ENCODE peak calls at places on chromosome 4, in six cellular contexts. Y is esophagus squamous epithelium; O is heart left ventricle; T is kidney epithelial cell; I is left ventricle myocardium inferior; J is CD4-positive, alpha-beta T cell. R is an unnamed sample. For H3K27me3, the result is how much of the 10 kb centered on the place peaks cover.

GRCh38 chr4:7817877-7818675 is 121.6 kb downstream of the AFAP1 start:
- DNase-seq in I (no peak), J (no peak), T (no peak), Y (no peak), O (peak), R (no peak)

GRCh38 chr4:74166135-74166534 is 8.2 kb downstream of the MTHFD2L start:
- DNase-seq in T (no peak), I (no peak), Y (no peak), J (no peak), O (no peak), R (no peak)

GRCh38 chr4:100721490-100721889 is 203.7 kb upstream of the EMCN start:
- DNase-seq in T (no peak), J (no peak), O (no peak), Y (no peak), I (no peak), R (no peak)

GRCh38 chr4:48341776-48342558 is 638 bp downstream of the SLAIN2 start:
- DNase-seq in T (no peak), J (peak), Y (peak), I (peak), O (peak), R (no peak)

GRCh38 chr4:77833158-77833724 is 14.1 kb upstream of the CNOT6L start:
- DNase-seq in T (no peak), I (no peak), O (no peak), Y (no peak), J (no peak), R (no peak)

GRCh38 chr4:152488246-152488645 is 47.6 kb downstream of the FBXW7 start:
- DNase-seq in J (no peak), Y (no peak), I (no peak), O (no peak), T (no peak), R (no peak)

GRCh38 chr4:2256781-2257191 is 5.1 kb downstream of the MXD4 start:
- DNase-seq in O (peak), I (peak), J (no peak), Y (no peak), T (no peak), R (no peak)

GRCh38 chr4:825063-825968 is 613 bp downstream of the CPLX1 start:
- DNase-seq in O (no peak), Y (no peak), J (peak), I (no peak), T (no peak), R (no peak)

GRCh38 chr4:44150091-44150576 is 298.5 kb downstream of the KCTD8 start:
- DNase-seq in O (no peak), I (no peak), J (no peak), Y (no peak), T (no peak), R (no peak)

GRCh38 chr4:37422102-37422501 is 177.6 kb downstream of the NWD2 start:
- DNase-seq in O (no peak), J (no peak), Y (no peak), I (no peak), T (no peak), R (no peak)

GRCh38 chr4:141039156-141039555 is 94.1 kb downstream of the RNF150 start:
- DNase-seq in Y (no peak), J (no peak), T (no peak), O (no peak), I (no peak), R (no peak)

GRCh38 chr4:4735870-4736269 is 123.6 kb upstream of the MSX1 start:
- DNase-seq in O (no peak), J (no peak), T (no peak), I (no peak), Y (no peak), R (no peak)

GRCh38 chr4:16197842-16198241 is 28.4 kb downstream of the TAPT1 start:
- DNase-seq in O (no peak), T (no peak), J (no peak), Y (no peak), I (no peak), R (no peak)

GRCh38 chr4:142282870-142283431 is 563.1 kb downstream of the INPP4B start:
- DNase-seq in Y (no peak), O (no peak), T (no peak), J (no peak), I (no peak), R (no peak)

GRCh38 chr4:169099775-169100180 is 89.7 kb upstream of the CBR4 start:
- DNase-seq in I (no peak), T (no peak), O (peak), Y (no peak), J (no peak), R (no peak)

GRCh38 chr4:8913858-8914460 is 42.3 kb upstream of the HMX1 start:
- DNase-seq in Y (no peak), T (no peak), I (no peak), O (no peak), J (no peak), R (no peak)
- H3K27me3 ChIP-seq in Y (under half), T (under half), I (half or more), O (under half), J (under half), R (under half)

GRCh38 chr4:119493419-119493818 is 135.2 kb downstream of the PDE5A start:
- DNase-seq in Y (no peak), O (no peak), I (no peak), T (no peak), J (no peak), R (no peak)
- TF ChIP-seq CTCF in Y (peak), O (peak), I (peak), T (no peak), J (no peak), R (no peak)

GRCh38 chr4:3662516-3662915 is 103.7 kb upstream of the ADRA2C start:
- DNase-seq in I (no peak), O (no peak), Y (no peak), J (no peak), T (no peak), R (no peak)
- H3K27me3 ChIP-seq in I (half or more), O (under half), Y (under half), J (under half), T (under half), R (under half)

GRCh38 chr4:29966386-29966785 is 753.8 kb upstream of the PCDH7 start:
- DNase-seq in T (no peak), I (no peak), O (no peak), Y (no peak), J (no peak), R (no peak)

GRCh38 chr4:29972121-29972520 is 748.0 kb upstream of the PCDH7 start:
- DNase-seq in T (no peak), Y (no peak), J (no peak), O (no peak), I (no peak), R (no peak)

GRCh38 chr4:29970626-29971025 is 749.5 kb upstream of the PCDH7 start:
- DNase-seq in I (no peak), Y (no peak), T (no peak), J (no peak), O (no peak), R (no peak)
- TF ChIP-seq CTCF in I (no peak), Y (no peak), T (peak), J (no peak), O (no peak), R (no peak)

GRCh38 chr4:185456131-185456530 is 15.4 kb downstream of the CCDC110 start:
- DNase-seq in I (no peak), Y (no peak), T (no peak), J (no peak), O (no peak), R (no peak)

GRCh38 chr4:185461565-185461964 is 10.0 kb downstream of the CCDC110 start:
- DNase-seq in O (no peak), J (no peak), I (no peak), Y (no peak), T (no peak), R (no peak)

GRCh38 chr4:185457136-185457535 is 14.4 kb downstream of the CCDC110 start:
- DNase-seq in O (no peak), J (no peak), Y (no peak), T (no peak), I (no peak), R (no peak)
- H3K27me3 ChIP-seq in O (under half), J (under half), Y (under half), T (under half), I (under half), R (under half)

GRCh38 chr4:150591284-150591874 is 9.4 kb downstream of the MAB21L2 start:
- DNase-seq in Y (no peak), J (no peak), I (no peak), O (no peak), T (no peak), R (no peak)

GRCh38 chr4:150589174-150589573 is 7.2 kb downstream of the MAB21L2 start:
- DNase-seq in T (no peak), Y (no peak), O (no peak), J (no peak), I (no peak), R (no peak)

GRCh38 chr4:150591904-150592303 is 10.0 kb downstream of the MAB21L2 start:
- DNase-seq in Y (no peak), O (no peak), J (no peak), I (no peak), T (no peak), R (no peak)

GRCh38 chr4:150598906-150599305 is 17.0 kb downstream of the MAB21L2 start:
- DNase-seq in Y (no peak), J (no peak), T (no peak), I (no peak), O (no peak), R (no peak)

DNA sequence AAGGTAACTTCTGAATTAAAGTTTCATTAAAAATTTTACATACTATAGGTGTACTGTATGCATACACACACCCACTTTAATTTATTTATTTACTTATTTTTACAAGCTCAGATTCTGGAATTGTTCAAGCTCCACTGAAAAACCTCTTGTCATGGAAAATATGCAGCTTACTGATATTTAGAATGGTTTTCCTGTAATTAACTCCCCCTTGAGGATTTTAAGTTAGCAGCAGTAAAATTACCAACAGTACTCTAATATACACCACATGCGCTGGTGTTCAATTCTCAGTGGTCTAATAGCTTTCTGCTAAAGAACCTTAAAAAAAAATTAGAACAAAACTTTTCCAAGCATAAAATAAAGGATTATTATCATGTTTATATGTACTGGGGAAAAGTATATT is 12.0 kb downstream of the MAB21L2 start:
- DNase-seq in I (no peak), J (no peak), Y (no peak), O (no peak), T (no peak), R (no peak)
- TF ChIP-seq CTCF in I (peak), J (no peak), Y (no peak), O (no peak), T (no peak), R (peak)

GRCh38 chr4:123674752-123675151 is 278.2 kb downstream of the SPRY1 start:
- DNase-seq in O (no peak), I (no peak), J (no peak), T (no peak), Y (no peak), R (no peak)
- H3K27me3 ChIP-seq in O (under half), I (under half), J (under half), T (under half), Y (under half), R (under half)

GRCh38 chr4:153777421-153777820 is 11.5 kb downstream of the SFRP2 start:
- DNase-seq in I (no peak), J (no peak), Y (no peak), T (no peak), O (no peak), R (no peak)

GRCh38 chr4:153771058-153771457 is 11.2 kb upstream of the RNF175 start:
- DNase-seq in Y (no peak), J (no peak), O (no peak), T (no peak), I (no peak), R (no peak)

GRCh38 chr4:153778383-153778782 is 10.5 kb downstream of the SFRP2 start:
- DNase-seq in Y (no peak), J (no peak), T (no peak), I (no peak), O (no peak), R (no peak)

GRCh38 chr4:153776601-153777000 is 12.3 kb downstream of the SFRP2 start:
- DNase-seq in I (no peak), T (no peak), J (no peak), O (no peak), Y (no peak), R (no peak)

DNA sequence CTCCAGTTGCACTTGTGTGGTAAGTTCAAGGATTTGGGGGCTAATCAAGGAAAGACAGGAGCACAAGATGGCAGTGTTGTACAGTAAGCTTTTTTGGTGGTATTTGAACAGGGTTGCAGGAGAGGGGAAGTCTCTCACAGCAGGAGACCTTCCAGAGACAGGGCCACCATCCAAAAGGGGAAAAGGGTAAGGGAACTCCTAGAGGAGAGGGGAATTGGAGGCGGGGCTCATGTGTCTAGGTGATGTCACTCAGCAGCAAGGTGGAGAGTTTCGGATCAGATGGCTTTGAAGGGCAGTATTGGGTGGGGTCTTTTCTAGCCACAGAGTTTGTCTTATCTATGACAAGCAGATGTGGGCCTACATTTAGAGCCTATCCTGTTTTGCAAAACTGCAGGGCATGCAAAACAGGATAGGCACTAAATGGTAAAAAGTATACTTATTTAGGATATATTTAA is 13.4 kb upstream of the RNF175 start:
- DNase-seq in T (no peak), O (no peak), Y (no peak), J (no peak), I (no peak), R (no peak)
- TF ChIP-seq CTCF in T (no peak), O (no peak), Y (no peak), J (no peak), I (no peak), R (no peak)

GRCh38 chr4:41256740-41257256 is at the start of gene UCHL1:
- DNase-seq in I (peak), Y (no peak), O (peak), T (peak), J (no peak), R (peak)
- H3K27me3 ChIP-seq in I (half or more), Y (under half), O (under half), T (under half), J (half or more), R (under half)